ENCODE peak calls at places on chromosomes 6 and 20, in eight cellular contexts. B is HCT116, U is uterus, X is gastrocnemius medialis, K is sigmoid colon, F is heart left ventricle, M is SK-N-SH, D is spleen. T is an unnamed sample.

GRCh38 chr6:3751730-3752537 is 421 bp upstream of the PXDC1 start:
- DNase-seq in U (peak; percentile 90), X (peak; percentile 74), B (peak; percentile 24), K (peak; percentile 96), M (peak; percentile 94), D (peak; percentile 94), F (peak; percentile 91), T (peak; percentile 59)

GRCh38 chr6:138289739-138290138 is 71.4 kb upstream of the PBOV1 start:
- DNase-seq in K (no peak), U (no peak), B (no peak), X (no peak), D (peak; percentile 60), F (no peak), M (peak; percentile 28), T (no peak)

GRCh38 chr6:104591573-104592334 is 268.0 kb downstream of the HACE1 start:
- DNase-seq in X (no peak), D (no peak), U (no peak), K (no peak), M (no peak), B (no peak), F (no peak), T (no peak)

GRCh38 chr6:118509009-118509617 is 39.0 kb upstream of the PLN start:
- DNase-seq in F (peak; percentile 35), D (no peak), K (no peak), X (no peak), M (peak; percentile 22), B (peak; percentile 35), U (no peak), T (no peak)

GRCh38 chr20:62602550-62602949 is 39.8 kb upstream of the SLCO4A1 start:
- DNase-seq in M (no peak), U (no peak), D (peak; percentile 90), B (no peak), X (no peak), F (peak; percentile 25), K (no peak), T (no peak)

GRCh38 chr6:97322811-97323210 is 39.8 kb upstream of the MMS22L start:
- DNase-seq in K (no peak), B (no peak), U (no peak), D (no peak), X (no peak), M (no peak), F (no peak), T (no peak)

GRCh38 chr20:60100780-60101179 is 142.6 kb downstream of the CDH26 start:
- DNase-seq in D (no peak), K (no peak), X (no peak), M (no peak), U (no peak), B (no peak), F (no peak), T (no peak)

GRCh38 chr6:36444470-36444869 is 1.7 kb downstream of the KCTD20 start:
- DNase-seq in U (no peak), M (no peak), X (no peak), F (no peak), D (no peak), B (no peak), K (no peak), T (no peak)

GRCh38 chr20:23082846-23083552 is 3.1 kb downstream of the CD93 start:
- DNase-seq in D (peak; percentile 85), K (no peak), B (no peak), M (no peak), X (no peak), U (peak; percentile 72), F (peak; percentile 74), T (no peak)
- H3K4me3 ChIP-seq in D (peak overlapping the region; percentile 29), K (no peak overlapping the region), B (no peak overlapping the region), M (no peak overlapping the region), X (peak overlapping the region; percentile 57), U (peak overlapping the region; percentile 12), F (peak overlapping the region; percentile 67), T (peak overlapping the region; percentile 32)

DNA sequence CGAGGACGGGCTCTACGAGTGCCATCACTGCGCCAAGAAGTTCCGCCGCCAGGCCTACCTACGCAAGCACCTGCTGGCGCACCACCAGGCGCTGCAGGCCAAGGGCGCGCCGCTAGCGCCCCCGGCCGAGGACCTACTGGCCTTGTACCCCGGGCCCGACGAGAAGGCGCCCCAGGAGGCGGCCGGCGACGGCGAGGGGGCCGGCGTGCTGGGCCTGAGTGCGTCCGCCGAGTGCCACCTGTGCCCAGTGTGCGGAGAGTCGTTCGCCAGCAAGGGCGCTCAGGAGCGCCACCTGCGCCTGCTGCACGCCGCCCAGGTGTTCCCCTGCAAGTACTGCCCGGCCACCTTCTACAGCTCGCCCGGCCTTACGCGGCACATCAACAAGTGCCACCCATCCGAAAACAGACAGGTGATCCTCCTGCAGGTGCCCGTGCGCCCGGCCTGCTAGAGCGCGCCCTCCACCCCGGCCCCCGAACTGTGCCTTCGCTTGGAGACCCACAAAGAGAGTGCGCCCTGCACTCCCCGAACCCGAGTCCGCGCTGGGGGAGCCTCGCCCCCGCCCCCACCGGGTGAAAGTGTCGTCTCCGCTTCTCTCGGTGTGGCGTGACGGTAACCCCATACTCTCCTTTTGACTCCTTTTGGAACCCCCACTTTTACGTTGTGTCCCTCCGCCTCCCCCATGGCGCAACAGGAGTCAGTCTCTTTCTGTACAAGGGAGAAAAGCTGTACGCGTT is 1.6 kb downstream of the INSM1 start:
- DNase-seq in F (no peak), X (no peak), D (no peak), K (no peak), B (no peak), M (peak; percentile 50), U (no peak), T (no peak)
- TF ChIP-seq CTCF in F (no peak), X (no peak), D (no peak), K (no peak), B (no peak), M (no peak), U (no peak), T (no peak)

DNA sequence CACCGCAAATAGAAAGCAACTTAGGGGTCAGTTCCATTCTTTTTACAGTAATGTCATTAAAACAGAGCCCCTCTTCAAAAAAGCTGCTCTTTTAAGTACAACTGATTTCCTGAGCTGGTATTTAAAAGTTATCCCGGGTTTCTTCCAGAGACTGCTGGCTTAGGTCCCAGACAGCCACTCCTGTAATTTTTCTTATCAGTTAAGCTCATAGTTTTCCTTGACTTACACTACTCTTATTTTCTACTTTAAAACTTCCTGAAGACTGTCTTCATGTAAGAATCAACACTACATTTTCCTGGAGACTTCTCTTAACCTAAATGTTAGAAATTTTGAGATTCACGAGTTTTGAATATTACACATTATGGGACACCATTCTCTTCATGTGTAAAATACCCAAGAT is 48.2 kb downstream of the MAP3K7 start:
- DNase-seq in M (no peak), U (no peak), X (no peak), K (no peak), B (no peak), F (no peak), D (no peak), T (no peak)
- H3K36me3 ChIP-seq in M (peaks cover 63% of the 10 kb centered on the region), U (no peaks in the 10 kb centered on the region), X (peaks cover 3% of the 10 kb centered on the region), K (no peaks in the 10 kb centered on the region), B (no peaks in the 10 kb centered on the region), F (peaks cover 50% of the 10 kb centered on the region), D (peaks cover 17% of the 10 kb centered on the region), T (peaks cover 28% of the 10 kb centered on the region)

GRCh38 chr6:134172020-134172766 is 119.8 kb upstream of the SLC2A12 start:
- DNase-seq in D (no peak), F (no peak), B (no peak), X (peak; percentile 34), K (no peak), U (no peak), M (no peak), T (no peak)
- H3K4me3 ChIP-seq in D (no peak overlapping the region), F (peak overlapping the region; percentile 83), B (no peak overlapping the region), X (peak overlapping the region; percentile 71), K (no peak overlapping the region), U (no peak overlapping the region), M (peak overlapping the region; percentile 78), T (peak overlapping the region; percentile 90)

T was measured in ascending aorta.